ENCODE peak calls at places on chromosome 14, in five cellular contexts. One of them, this sample, is unnamed. For H3K4me1, the result is how much of the 10 kb centered on the place peaks cover.

GRCh38 chr14:104970231-104971068 is 7.7 kb downstream of the AHNAK2 start:
- DNase-seq in heart right ventricle: peak
- DNase-seq in mammary epithelial cell: peak
- DNase-seq in IMR-90: peak
- DNase-seq in PC-3: peak
- DNase-seq in this sample: no peak

GRCh38 chr14:97408937-97409860 is 612.0 kb downstream of the VRK1 start:
- DNase-seq in IMR-90: no peak
- DNase-seq in heart right ventricle: no peak
- DNase-seq in PC-3: no peak
- DNase-seq in mammary epithelial cell: no peak
- DNase-seq in this sample: no peak

GRCh38 chr14:70045715-70046535 is 142.8 kb downstream of the SLC8A3 start:
- DNase-seq in PC-3: peak
- DNase-seq in heart right ventricle: peak
- DNase-seq in mammary epithelial cell: peak
- DNase-seq in IMR-90: peak
- DNase-seq in this sample: peak

GRCh38 chr14:35158951-35159653 is 36.8 kb downstream of the PRORP start:
- DNase-seq in IMR-90: peak
- DNase-seq in heart right ventricle: no peak
- DNase-seq in PC-3: no peak
- DNase-seq in mammary epithelial cell: no peak
- DNase-seq in this sample: no peak

GRCh38 chr14:44700184-44700583 is 193.1 kb upstream of the FSCB start:
- DNase-seq in PC-3: peak
- DNase-seq in heart right ventricle: no peak
- DNase-seq in IMR-90: peak
- DNase-seq in mammary epithelial cell: no peak
- DNase-seq in this sample: no peak

GRCh38 chr14:36281309-36281708 is 39.1 kb downstream of the MBIP start:
- DNase-seq in heart right ventricle: no peak
- DNase-seq in mammary epithelial cell: no peak
- DNase-seq in IMR-90: no peak
- DNase-seq in PC-3: no peak
- DNase-seq in this sample: no peak

GRCh38 chr14:85417396-85417795 is 112.5 kb upstream of the FLRT2 start:
- DNase-seq in PC-3: no peak
- DNase-seq in IMR-90: no peak
- DNase-seq in heart right ventricle: no peak
- DNase-seq in mammary epithelial cell: no peak
- DNase-seq in this sample: no peak

GRCh38 chr14:38044710-38045109 is 163.0 kb upstream of the SSTR1 start:
- DNase-seq in mammary epithelial cell: no peak
- DNase-seq in heart right ventricle: no peak
- DNase-seq in IMR-90: no peak
- DNase-seq in PC-3: no peak
- DNase-seq in this sample: no peak

GRCh38 chr14:73223049-73223448 is 14.3 kb upstream of the PAPLN start:
- DNase-seq in IMR-90: no peak
- DNase-seq in mammary epithelial cell: no peak
- DNase-seq in PC-3: no peak
- DNase-seq in heart right ventricle: no peak
- DNase-seq in this sample: no peak

GRCh38 chr14:99266181-99267178 is 5.5 kb downstream of the BCL11B start:
- DNase-seq in PC-3: peak
- DNase-seq in mammary epithelial cell: peak
- DNase-seq in heart right ventricle: peak
- DNase-seq in IMR-90: peak
- DNase-seq in this sample: peak

GRCh38 chr14:75292886-75293285 is 14.3 kb downstream of the FOS start:
- DNase-seq in IMR-90: no peak
- DNase-seq in mammary epithelial cell: no peak
- DNase-seq in heart right ventricle: no peak
- DNase-seq in PC-3: no peak
- DNase-seq in this sample: peak

GRCh38 chr14:73888460-73888725 is 1.7 kb downstream of the ZNF410 start:
- DNase-seq in mammary epithelial cell: peak
- DNase-seq in IMR-90: no peak
- DNase-seq in PC-3: peak
- DNase-seq in heart right ventricle: no peak
- DNase-seq in this sample: no peak

GRCh38 chr14:30656190-30656632 is 34.1 kb downstream of the SCFD1 start:
- DNase-seq in PC-3: peak
- DNase-seq in IMR-90: peak
- DNase-seq in mammary epithelial cell: peak
- DNase-seq in heart right ventricle: no peak
- DNase-seq in this sample: peak

GRCh38 chr14:67457782-67458181 is 30.7 kb downstream of the TMEM229B start:
- DNase-seq in PC-3: peak
- DNase-seq in IMR-90: no peak
- DNase-seq in heart right ventricle: peak
- DNase-seq in mammary epithelial cell: no peak
- DNase-seq in this sample: peak

GRCh38 chr14:36940476-36940875 is 231.9 kb downstream of the SLC25A21 start:
- DNase-seq in IMR-90: no peak
- DNase-seq in mammary epithelial cell: no peak
- DNase-seq in heart right ventricle: no peak
- DNase-seq in PC-3: no peak
- DNase-seq in this sample: no peak

GRCh38 chr14:56534656-56535055 is 44.9 kb upstream of the TMEM260 start:
- DNase-seq in heart right ventricle: no peak
- DNase-seq in PC-3: no peak
- DNase-seq in mammary epithelial cell: no peak
- DNase-seq in IMR-90: no peak
- DNase-seq in this sample: no peak

GRCh38 chr14:31268216-31268615 is 60.6 kb upstream of the HECTD1 start:
- DNase-seq in PC-3: no peak
- DNase-seq in heart right ventricle: no peak
- DNase-seq in mammary epithelial cell: no peak
- DNase-seq in IMR-90: no peak
- DNase-seq in this sample: no peak

GRCh38 chr14:33068626-33069025 is 129.9 kb downstream of the NPAS3 start:
- DNase-seq in PC-3: peak
- DNase-seq in mammary epithelial cell: no peak
- DNase-seq in heart right ventricle: no peak
- DNase-seq in IMR-90: no peak
- DNase-seq in this sample: no peak

GRCh38 chr14:61553730-61554641 is 141.3 kb upstream of the HIF1A start:
- DNase-seq in heart right ventricle: no peak
- DNase-seq in PC-3: peak
- DNase-seq in mammary epithelial cell: peak
- DNase-seq in IMR-90: peak
- DNase-seq in this sample: no peak

GRCh38 chr14:105223770-105224544 is 24.4 kb upstream of the BTBD6 start:
- DNase-seq in heart right ventricle: no peak
- DNase-seq in IMR-90: no peak
- DNase-seq in mammary epithelial cell: no peak
- DNase-seq in PC-3: no peak
- DNase-seq in this sample: peak

GRCh38 chr14:66104486-66104885 is 381.7 kb upstream of the CCDC196 start:
- DNase-seq in mammary epithelial cell: no peak
- DNase-seq in heart right ventricle: no peak
- DNase-seq in PC-3: no peak
- DNase-seq in IMR-90: no peak
- DNase-seq in this sample: no peak

GRCh38 chr14:21101802-21102413 is 1.0 kb downstream of the TMEM253 start:
- DNase-seq in heart right ventricle: no peak
- DNase-seq in PC-3: peak
- DNase-seq in mammary epithelial cell: no peak
- DNase-seq in IMR-90: no peak
- DNase-seq in this sample: peak

DNA sequence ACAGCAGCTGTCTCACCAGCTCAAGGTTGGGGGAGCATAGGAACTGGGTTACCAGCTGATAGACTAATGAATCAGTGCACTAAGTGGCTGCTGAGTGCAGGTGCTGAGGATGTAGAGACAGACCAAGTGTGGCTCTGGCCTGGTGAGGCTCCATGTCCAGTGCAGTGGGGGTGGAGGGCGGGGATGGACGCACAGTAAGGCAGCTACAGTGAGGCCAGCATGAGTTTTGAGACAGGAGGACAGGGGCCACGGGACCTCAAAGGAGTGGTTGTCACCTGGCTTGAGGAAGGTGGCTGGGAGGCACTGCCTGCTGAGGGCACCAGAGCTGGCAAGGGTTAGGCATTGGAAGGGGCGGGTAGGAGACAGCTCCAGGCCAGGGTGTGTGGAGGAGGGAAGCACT is 37.0 kb downstream of the SYNE3 start:
- DNase-seq in heart right ventricle: no peak
- DNase-seq in PC-3: no peak
- DNase-seq in IMR-90: no peak
- DNase-seq in mammary epithelial cell: no peak
- DNase-seq in this sample: no peak
- H3K4me1 ChIP-seq in heart right ventricle: under half
- H3K4me1 ChIP-seq in PC-3: under half
- H3K4me1 ChIP-seq in IMR-90: under half
- H3K4me1 ChIP-seq in mammary epithelial cell: under half
- H3K4me1 ChIP-seq in this sample: under half

DNA sequence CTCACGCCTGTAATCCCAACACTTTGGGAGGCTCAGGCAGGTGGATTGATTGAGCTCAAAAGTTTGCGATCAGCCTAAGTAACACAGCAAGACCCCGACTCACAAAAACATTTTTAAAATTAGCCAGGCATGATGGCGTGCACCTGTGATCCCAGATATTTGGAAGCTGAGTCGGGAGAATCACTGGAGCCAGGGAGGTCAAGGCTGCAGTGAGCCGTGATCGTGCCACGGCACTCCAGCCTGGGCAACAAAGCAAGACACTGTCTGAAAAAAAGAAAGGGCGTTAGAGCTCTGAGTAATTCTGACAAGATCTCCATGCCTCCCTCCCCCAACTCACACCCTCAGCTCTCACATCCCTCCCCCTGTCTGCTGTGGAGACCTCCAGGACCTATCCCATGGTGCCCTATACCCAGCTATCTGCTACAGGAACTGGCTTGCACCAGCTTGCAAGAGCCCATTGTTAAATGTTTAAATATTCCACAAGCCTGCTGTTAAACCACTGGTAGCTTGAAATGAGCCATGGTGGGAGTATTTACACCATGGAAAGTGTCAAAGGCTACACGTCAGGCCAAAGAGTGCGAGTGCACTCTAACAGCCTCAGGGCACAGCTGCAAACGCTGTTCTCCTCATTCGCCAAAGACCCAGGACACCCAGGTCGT is 35.1 kb upstream of the PPP2R5C start:
- DNase-seq in PC-3: no peak
- DNase-seq in heart right ventricle: no peak
- DNase-seq in mammary epithelial cell: no peak
- DNase-seq in IMR-90: no peak
- DNase-seq in this sample: peak
- TF ChIP-seq CTCF in PC-3: no peak
- TF ChIP-seq CTCF in heart right ventricle: no peak
- TF ChIP-seq CTCF in mammary epithelial cell: no peak
- TF ChIP-seq CTCF in IMR-90: no peak
- TF ChIP-seq CTCF in this sample: no peak

GRCh38 chr14:95303107-95303506 is 16.6 kb downstream of the CLMN start:
- DNase-seq in IMR-90: no peak
- DNase-seq in heart right ventricle: no peak
- DNase-seq in mammary epithelial cell: no peak
- DNase-seq in PC-3: no peak
- DNase-seq in this sample: no peak

GRCh38 chr14:95304342-95304741 is 15.4 kb downstream of the CLMN start:
- DNase-seq in PC-3: no peak
- DNase-seq in IMR-90: no peak
- DNase-seq in mammary epithelial cell: no peak
- DNase-seq in heart right ventricle: no peak
- DNase-seq in this sample: no peak

GRCh38 chr14:95303552-95303951 is 16.2 kb downstream of the CLMN start:
- DNase-seq in mammary epithelial cell: no peak
- DNase-seq in PC-3: no peak
- DNase-seq in heart right ventricle: no peak
- DNase-seq in IMR-90: no peak
- DNase-seq in this sample: no peak

GRCh38 chr14:95301527-95302187 is 18.1 kb downstream of the CLMN start:
- DNase-seq in PC-3: no peak
- DNase-seq in mammary epithelial cell: no peak
- DNase-seq in heart right ventricle: no peak
- DNase-seq in IMR-90: no peak
- DNase-seq in this sample: no peak

GRCh38 chr14:95302667-95303066 is 17.0 kb downstream of the CLMN start:
- DNase-seq in IMR-90: no peak
- DNase-seq in heart right ventricle: no peak
- DNase-seq in PC-3: no peak
- DNase-seq in mammary epithelial cell: no peak
- DNase-seq in this sample: no peak
- H3K27ac ChIP-seq in IMR-90: no peak
- H3K27ac ChIP-seq in heart right ventricle: no peak
- H3K27ac ChIP-seq in PC-3: no peak
- H3K27ac ChIP-seq in mammary epithelial cell: no peak
- H3K27ac ChIP-seq in this sample: no peak

GRCh38 chr14:95485222-95485819 is 31.1 kb downstream of the SYNE3 start:
- DNase-seq in heart right ventricle: no peak
- DNase-seq in IMR-90: no peak
- DNase-seq in mammary epithelial cell: no peak
- DNase-seq in PC-3: no peak
- DNase-seq in this sample: no peak

GRCh38 chr14:95487669-95488084 is 28.8 kb downstream of the SYNE3 start:
- DNase-seq in heart right ventricle: no peak
- DNase-seq in mammary epithelial cell: no peak
- DNase-seq in PC-3: no peak
- DNase-seq in IMR-90: no peak
- DNase-seq in this sample: no peak

GRCh38 chr14:95488376-95489162 is 27.9 kb downstream of the SYNE3 start:
- DNase-seq in mammary epithelial cell: no peak
- DNase-seq in IMR-90: peak
- DNase-seq in heart right ventricle: no peak
- DNase-seq in PC-3: no peak
- DNase-seq in this sample: no peak

GRCh38 chr14:95489163-95489887 is 27.1 kb downstream of the SYNE3 start:
- DNase-seq in mammary epithelial cell: no peak
- DNase-seq in PC-3: no peak
- DNase-seq in heart right ventricle: no peak
- DNase-seq in IMR-90: no peak
- DNase-seq in this sample: no peak

DNA sequence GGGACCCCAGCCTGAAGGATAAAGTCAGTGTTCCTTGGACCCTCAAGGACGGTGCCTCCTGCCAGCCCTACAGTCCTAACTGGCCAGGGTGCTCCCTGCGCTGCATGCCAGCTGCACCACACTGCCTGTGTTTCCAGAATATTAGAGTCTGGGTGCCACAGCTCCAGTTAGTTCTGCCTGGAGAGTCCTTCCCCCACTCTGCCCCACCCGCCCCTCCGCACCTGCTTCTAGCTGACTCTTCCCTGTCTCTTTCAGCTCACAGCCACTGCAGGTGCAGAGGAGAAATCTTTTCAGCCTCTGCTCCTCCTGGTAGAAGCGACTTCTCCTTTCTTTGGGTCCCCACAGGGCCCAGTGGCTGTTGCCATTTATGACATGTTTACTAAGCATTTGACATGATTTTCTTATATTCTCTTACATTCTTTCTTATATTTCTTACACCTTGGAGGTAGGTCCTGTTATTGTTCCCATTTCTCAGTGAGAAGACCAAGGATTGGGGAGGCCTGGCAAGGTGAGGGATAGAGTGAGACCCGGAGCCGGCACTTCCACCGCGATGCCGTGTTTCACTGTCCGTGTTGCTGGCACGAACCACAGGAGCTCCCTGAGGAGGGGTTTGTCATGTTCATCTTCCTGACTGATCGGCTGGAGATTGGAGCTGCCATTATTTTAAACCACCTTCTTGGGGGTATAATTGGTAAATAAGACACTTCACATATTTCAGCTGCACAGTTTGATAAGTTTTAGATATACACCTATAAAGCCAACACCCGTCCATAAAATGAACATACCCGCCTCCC is 29.4 kb downstream of the SYNE3 start:
- DNase-seq in PC-3: no peak
- DNase-seq in mammary epithelial cell: no peak
- DNase-seq in IMR-90: no peak
- DNase-seq in heart right ventricle: no peak
- DNase-seq in this sample: no peak
- H3K4me1 ChIP-seq in PC-3: under half
- H3K4me1 ChIP-seq in mammary epithelial cell: under half
- H3K4me1 ChIP-seq in IMR-90: under half
- H3K4me1 ChIP-seq in heart right ventricle: under half
- H3K4me1 ChIP-seq in this sample: under half

This sample was measured in upper lobe of left lung.